ENCODE peak calls at places on chromosomes 13 and 19, in five cellular contexts. Z, O, V, J and M are unnamed samples.

GRCh38 chr13:101545521-101545920 is 93.0 kb downstream of the ITGBL1 start:
- DNase-seq in Z (no peak), O (no peak), V (no peak), J (no peak), M (no peak)

GRCh38 chr13:40146063-40146462 is 490.6 kb downstream of the COG6 start:
- DNase-seq in Z (no peak), O (no peak), V (no peak), J (peak; percentile 24), M (no peak)

GRCh38 chr19:11096210-11096841 is 7.1 kb downstream of the LDLR start:
- DNase-seq in Z (peak; percentile 49), O (peak; percentile 38), V (no peak), J (no peak), M (peak; percentile 52)

GRCh38 chr19:47093254-47093653 is 20.3 kb downstream of the ZC3H4 start:
- DNase-seq in Z (no peak), O (no peak), V (no peak), J (no peak), M (no peak)

GRCh38 chr13:30020726-30021312 is 170.4 kb upstream of the UBL3 start:
- DNase-seq in Z (peak; percentile 76), O (no peak), V (no peak), J (no peak), M (no peak)

GRCh38 chr19:32811151-32811550 is 58.4 kb downstream of the SLC7A9 start:
- DNase-seq in Z (peak; percentile 50), O (no peak), V (no peak), J (no peak), M (no peak)

GRCh38 chr13:20492641-20493040 is 33.0 kb downstream of the CRYL1 start:
- DNase-seq in Z (peak; percentile 45), O (peak; percentile 13), V (no peak), J (peak; percentile 33), M (peak; percentile 29)

GRCh38 chr13:73173160-73173905 is 114.5 kb downstream of the KLF5 start:
- DNase-seq in Z (no peak), O (no peak), V (no peak), J (no peak), M (no peak)

GRCh38 chr19:16325161-16325527 is 518 bp downstream of the KLF2 start:
- DNase-seq in Z (no peak), O (no peak), V (no peak), J (peak; percentile 63), M (no peak)

GRCh38 chr13:50386527-50387123 is 371.4 kb downstream of the KCNRG start:
- DNase-seq in Z (no peak), O (no peak), V (no peak), J (no peak), M (no peak)

GRCh38 chr13:30125422-30126073 is 181.8 kb downstream of the KATNAL1 start:
- DNase-seq in Z (peak; percentile 92), O (no peak), V (no peak), J (no peak), M (no peak)

GRCh38 chr13:68676513-68677115 is 1431.0 kb upstream of the ATXN8OS start:
- DNase-seq in Z (no peak), O (no peak), V (no peak), J (no peak), M (no peak)
- H3K4me3 ChIP-seq in Z (no peak overlapping the region), O (no peak overlapping the region), V (no peak overlapping the region), J (no peak overlapping the region), M (no peak overlapping the region)

DNA sequence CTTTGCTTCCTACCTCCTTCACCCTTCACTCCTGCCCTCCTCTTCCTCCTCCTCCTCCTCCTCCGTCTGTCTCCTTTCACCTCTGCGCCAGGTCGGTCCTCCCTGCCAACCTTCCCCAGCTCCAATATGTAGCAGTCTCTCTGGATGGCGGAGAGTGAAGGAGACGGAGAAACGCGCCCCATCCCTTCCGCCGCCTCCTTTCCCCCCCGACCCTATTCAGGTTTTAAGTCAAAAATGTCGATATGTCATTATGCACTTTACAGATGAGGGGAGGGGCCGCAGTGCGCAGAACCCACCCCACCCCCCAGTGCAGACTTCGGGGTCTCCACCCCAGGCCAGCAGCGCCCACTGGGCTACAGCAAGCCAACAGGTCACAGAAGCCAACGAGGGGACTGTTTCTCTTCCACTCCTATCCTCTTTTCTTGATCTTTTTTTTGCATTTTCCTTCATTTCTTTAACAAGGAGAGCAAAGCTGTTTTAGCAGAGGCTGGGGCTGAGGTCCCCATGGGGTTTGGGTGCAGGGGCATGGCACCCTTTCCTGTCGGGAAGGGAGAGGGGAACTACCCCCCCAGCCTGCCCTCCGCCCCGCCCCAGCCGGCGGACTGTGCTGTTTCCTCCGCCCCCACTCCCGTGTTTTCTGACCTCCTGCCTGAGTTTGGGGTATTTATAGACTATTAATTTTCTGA is 9.2 kb downstream of the MIDN start:
- DNase-seq in Z (no peak), O (no peak), V (no peak), J (no peak), M (no peak)
- H3K4me1 ChIP-seq in Z (peaks cover 63% of the 10 kb centered on the region), O (peaks cover 88% of the 10 kb centered on the region), V (peaks cover 93% of the 10 kb centered on the region), J (peaks cover 54% of the 10 kb centered on the region), M (peaks cover 10% of the 10 kb centered on the region)

DNA sequence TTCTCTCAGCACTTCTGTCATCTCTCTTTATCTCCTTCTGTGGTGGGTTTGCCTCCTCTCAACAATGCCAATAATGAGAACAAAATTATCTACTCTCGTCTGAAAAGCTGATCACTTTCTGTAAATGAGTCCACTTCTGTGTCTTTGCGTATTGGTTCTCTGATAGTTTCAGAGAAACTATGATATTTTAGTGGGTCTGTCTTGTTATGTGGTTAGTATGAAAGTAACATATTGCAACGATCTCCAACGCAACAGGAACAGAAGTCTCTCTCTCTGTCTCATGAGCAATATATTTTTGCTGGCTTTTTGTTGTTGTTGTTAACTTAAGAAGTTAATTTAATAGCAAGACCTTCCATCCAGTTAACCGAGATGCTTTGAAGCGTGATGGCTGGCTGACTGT is 47.8 kb upstream of the SLITRK6 start:
- DNase-seq in Z (no peak), O (no peak), V (no peak), J (no peak), M (no peak)
- H3K4me3 ChIP-seq in Z (no peak overlapping the region), O (no peak overlapping the region), V (no peak overlapping the region), J (no peak overlapping the region), M (no peak overlapping the region)

DNA sequence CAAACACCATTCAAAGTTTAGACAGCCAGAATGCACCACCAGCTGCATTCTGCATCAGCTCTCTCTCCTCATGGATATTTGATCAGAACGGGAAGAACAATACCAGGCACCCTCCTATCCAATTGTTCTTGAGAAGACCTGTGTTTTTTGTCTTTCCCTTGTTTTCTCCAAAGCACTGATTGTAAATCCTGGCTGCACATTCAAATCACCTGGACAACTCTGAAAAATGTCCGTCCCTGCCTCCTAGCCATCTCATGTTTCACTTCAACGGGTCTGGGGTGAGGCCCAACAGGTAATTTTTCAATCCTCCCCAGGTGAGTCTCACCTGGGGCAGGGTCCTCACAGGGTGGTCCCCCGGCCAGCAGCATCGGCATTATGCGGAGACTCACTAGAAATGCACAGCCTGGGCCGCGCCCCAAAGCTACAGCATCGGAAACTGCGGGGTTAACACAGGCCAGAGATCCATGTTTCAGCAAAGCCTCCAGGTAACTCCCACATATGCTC is 5.5 kb downstream of the IRS2 start:
- DNase-seq in Z (no peak), O (no peak), V (no peak), J (no peak), M (no peak)
- H3K4me1 ChIP-seq in Z (peaks cover 53% of the 10 kb centered on the region), O (peaks cover 58% of the 10 kb centered on the region), V (peaks cover 69% of the 10 kb centered on the region), J (peaks cover 5% of the 10 kb centered on the region), M (peaks cover 17% of the 10 kb centered on the region)

GRCh38 chr19:38686530-38686888 is 39.1 kb downstream of the ACTN4 start:
- DNase-seq in Z (no peak), O (peak; percentile 47), V (peak; percentile 58), J (no peak), M (peak; percentile 48)

GRCh38 chr19:38683393-38684077 is 36.1 kb downstream of the ACTN4 start:
- DNase-seq in Z (peak; percentile 99), O (no peak), V (peak; percentile 90), J (no peak), M (peak; percentile 99)

GRCh38 chr19:38684078-38684861 is 36.8 kb downstream of the ACTN4 start:
- DNase-seq in Z (peak; percentile 98), O (no peak), V (peak; percentile 89), J (no peak), M (peak; percentile 97)

GRCh38 chr19:38685666-38686529 is 38.4 kb downstream of the ACTN4 start:
- DNase-seq in Z (peak; percentile 70), O (no peak), V (peak; percentile 53), J (no peak), M (peak; percentile 77)

DNA sequence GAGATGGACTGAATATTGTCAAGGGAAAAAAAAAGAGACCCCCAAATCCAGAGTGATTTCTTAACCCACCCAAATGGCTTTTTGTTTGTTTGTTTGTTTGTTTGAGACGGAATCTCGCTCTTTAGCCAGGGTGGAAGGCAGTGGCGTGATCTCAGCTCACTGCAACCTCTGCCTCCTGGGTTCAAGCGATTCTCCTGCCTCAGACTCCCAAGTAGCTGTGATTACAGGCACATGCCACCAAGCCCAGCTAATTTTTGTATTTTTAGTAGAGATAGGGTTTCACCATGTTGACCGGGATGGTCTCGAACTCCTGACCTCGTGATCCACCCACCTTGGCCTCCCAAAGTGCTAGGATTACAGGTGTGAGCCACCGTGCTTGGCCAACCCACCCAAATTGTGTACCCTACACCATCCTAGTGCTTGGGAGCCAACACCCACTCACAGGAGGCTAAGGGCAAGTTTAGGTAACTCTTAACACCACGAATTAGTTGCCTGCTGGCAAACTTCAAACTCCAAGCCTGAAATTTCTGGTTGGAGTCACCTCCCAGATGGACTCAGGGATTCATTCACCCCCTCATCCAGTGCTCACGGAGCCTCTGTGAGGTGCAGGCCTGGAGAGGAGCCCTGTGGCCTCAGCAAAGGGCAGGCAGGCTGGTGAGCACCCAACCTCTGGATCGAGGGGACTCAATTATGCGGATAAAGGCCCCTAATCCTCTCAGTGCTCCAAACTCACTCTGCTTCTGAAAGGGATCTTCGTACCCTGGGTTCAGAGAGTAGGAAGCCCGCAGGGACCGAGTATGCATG is 37.6 kb downstream of the ACTN4 start:
- DNase-seq in Z (no peak), O (no peak), V (no peak), J (no peak), M (no peak)
- H3K4me3 ChIP-seq in Z (no peak overlapping the region), O (no peak overlapping the region), V (no peak overlapping the region), J (no peak overlapping the region), M (no peak overlapping the region)